ENCODE peak calls at places on chromosomes 1 and 21, in four cellular contexts. N is GM13976, D is HFF-Myc, W is body of pancreas. R is an unnamed sample.

GRCh38 chr21:25901580-25901979 is 166.8 kb downstream of the GABPA start:
- DNase-seq in N (no peak), W (no peak), D (no peak), R (no peak)

GRCh38 chr1:156368157-156368658 is 803 bp upstream of the RHBG start:
- DNase-seq in D (no peak), W (no peak), N (no peak), R (no peak)

GRCh38 chr21:34887729-34888568 is 161.2 kb downstream of the RUNX1 start:
- DNase-seq in N (peak; percentile 84), D (peak; percentile 87), W (peak; percentile 78), R (peak; percentile 91)

GRCh38 chr1:241947355-241947754 is 10.2 kb upstream of the BECN2 start:
- DNase-seq in D (no peak), W (no peak), N (no peak), R (no peak)

GRCh38 chr1:151825204-151825603 is 6.4 kb downstream of the RORC start:
- DNase-seq in N (no peak), D (no peak), W (no peak), R (no peak)

GRCh38 chr1:27504588-27505419 is 14.8 kb upstream of the WASF2 start:
- DNase-seq in N (peak; percentile 21), D (no peak), W (peak; percentile 57), R (no peak)

GRCh38 chr1:247760456-247760855 is at the start of gene OR1C1:
- DNase-seq in D (no peak), W (no peak), N (no peak), R (no peak)

GRCh38 chr1:209207701-209208286 is 375.7 kb upstream of the CAMK1G start:
- DNase-seq in D (peak; percentile 25), W (peak; percentile 65), N (peak; percentile 81), R (peak; percentile 65)

GRCh38 chr21:34651642-34652041 is 17.2 kb upstream of the CLIC6 start:
- DNase-seq in N (no peak), D (no peak), W (no peak), R (no peak)

GRCh38 chr1:23865543-23865930 is 2.6 kb downstream of the FUCA1 start:
- DNase-seq in D (peak; percentile 48), N (no peak), W (peak; percentile 13), R (peak; percentile 38)

GRCh38 chr1:2466270-2466665 is 9.8 kb upstream of the PLCH2 start:
- DNase-seq in W (no peak), N (no peak), D (no peak), R (no peak)

GRCh38 chr21:45091540-45092322 is 17.4 kb downstream of the ADARB1 start:
- DNase-seq in N (no peak), D (no peak), W (no peak), R (no peak)

GRCh38 chr1:62906428-62906886 is 122.5 kb downstream of the ATG4C start:
- DNase-seq in D (no peak), W (no peak), N (no peak), R (peak; percentile 8)

GRCh38 chr1:61692155-61692783 is 32.7 kb downstream of the TM2D1 start:
- DNase-seq in W (no peak), N (no peak), D (peak; percentile 39), R (no peak)

GRCh38 chr1:11692899-11693590 is 1.5 kb downstream of the DRAXIN start:
- DNase-seq in W (peak; percentile 29), D (peak; percentile 52), N (no peak), R (no peak)

GRCh38 chr1:11691928-11692711 is 610 bp downstream of the DRAXIN start:
- DNase-seq in D (no peak), N (no peak), W (no peak), R (no peak)

GRCh38 chr1:11691302-11691914 is at the start of gene DRAXIN:
- DNase-seq in W (no peak), N (no peak), D (no peak), R (no peak)

GRCh38 chr1:11690132-11690668 is 1.3 kb upstream of the DRAXIN start:
- DNase-seq in N (no peak), W (no peak), D (no peak), R (no peak)

GRCh38 chr1:11690669-11691301 is 725 bp upstream of the DRAXIN start:
- DNase-seq in N (no peak), D (no peak), W (no peak), R (no peak)
- TF ChIP-seq CTCF in N (no peak), D (no peak), W (no peak), R (no peak)

DNA sequence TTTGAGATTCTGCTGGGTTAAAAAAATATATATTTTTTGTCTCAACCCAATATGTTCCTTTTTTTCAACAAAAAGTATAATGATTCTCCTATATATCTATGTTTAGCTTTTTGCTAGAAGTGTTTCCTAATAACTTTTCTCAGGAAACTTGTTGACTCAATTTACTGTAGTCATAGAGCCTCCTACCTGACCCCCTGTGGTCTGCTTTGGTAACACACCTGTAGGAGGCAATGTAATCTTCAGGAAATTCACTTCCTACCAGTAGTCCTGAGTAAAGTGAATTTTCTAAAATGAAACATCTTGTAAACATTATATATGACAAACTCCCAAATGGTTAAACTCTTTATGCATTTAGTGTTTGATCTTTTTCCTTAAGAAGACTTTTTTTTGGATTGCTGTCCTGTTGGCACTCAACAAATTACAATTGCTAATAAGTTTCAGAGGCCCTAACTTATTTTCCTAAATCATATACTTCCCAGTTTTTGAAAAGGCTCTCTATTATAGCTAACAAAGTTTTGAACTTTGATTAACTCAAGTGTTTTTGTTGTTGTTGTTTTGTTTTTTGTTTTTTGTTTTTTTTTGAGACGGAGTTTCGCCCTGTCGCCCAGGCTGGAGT is 118.3 kb downstream of the OLFML2B start:
- DNase-seq in W (peak; percentile 21), D (no peak), N (peak; percentile 44), R (peak; percentile 23)
- TF ChIP-seq CTCF in W (peak; percentile 56), D (peak; percentile 39), N (peak; percentile 10), R (peak; percentile 28)

GRCh38 chr1:94540440-94541174 is 952 bp downstream of the F3 start:
- DNase-seq in W (no peak), N (no peak), D (no peak), R (no peak)

GRCh38 chr1:94535879-94536278 is 5.7 kb downstream of the F3 start:
- DNase-seq in W (no peak), D (no peak), N (no peak), R (no peak)

GRCh38 chr1:94539496-94539895 is 2.1 kb downstream of the F3 start:
- DNase-seq in W (no peak), D (no peak), N (no peak), R (no peak)

GRCh38 chr1:94537254-94537653 is 4.3 kb downstream of the F3 start:
- DNase-seq in N (no peak), W (no peak), D (no peak), R (no peak)

DNA sequence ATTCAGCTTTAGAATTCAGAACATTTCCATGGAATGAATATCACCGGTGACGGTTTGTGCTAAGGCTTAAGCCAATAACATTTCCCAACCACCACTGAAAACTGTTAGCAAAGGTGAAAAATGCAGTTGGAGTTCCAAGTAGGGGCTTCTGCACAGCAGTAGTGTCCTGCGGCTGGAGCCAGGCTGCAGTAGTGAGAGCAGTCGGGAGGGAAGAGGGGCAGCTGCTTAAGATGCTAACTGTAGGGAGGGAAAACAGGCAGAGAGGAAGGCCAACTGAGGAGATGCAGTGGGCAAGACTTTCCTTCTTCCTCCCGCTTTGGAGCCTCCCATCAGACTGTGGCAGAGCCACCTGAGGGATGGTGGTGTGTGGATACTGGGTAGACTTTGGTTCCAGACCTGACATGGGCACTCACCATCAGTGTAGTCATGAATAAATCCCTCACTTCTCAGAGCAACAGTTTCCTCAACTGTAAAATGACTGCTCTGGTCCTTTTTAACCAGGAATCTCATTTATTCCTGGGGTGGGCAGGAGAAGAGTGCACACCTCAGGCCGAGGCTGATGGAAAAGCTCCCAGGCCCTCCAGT is 3.2 kb downstream of the F3 start:
- DNase-seq in W (no peak), N (no peak), D (no peak), R (no peak)
- TF ChIP-seq CTCF in W (no peak), N (no peak), D (peak; percentile 15), R (no peak)

GRCh38 chr1:5597991-5598823 is 394.0 kb downstream of the NPHP4 start:
- DNase-seq in D (no peak), W (peak; percentile 18), N (no peak), R (no peak)
- TF ChIP-seq CTCF in D (no peak), W (no peak), N (no peak), R (no peak)

GRCh38 chr1:82775402-82776000 is 974.8 kb downstream of the ADGRL2 start:
- DNase-seq in W (peak; percentile 52), N (no peak), D (no peak), R (no peak)
- TF ChIP-seq CTCF in W (peak; percentile 50), N (peak; percentile 38), D (peak; percentile 68), R (no peak)

DNA sequence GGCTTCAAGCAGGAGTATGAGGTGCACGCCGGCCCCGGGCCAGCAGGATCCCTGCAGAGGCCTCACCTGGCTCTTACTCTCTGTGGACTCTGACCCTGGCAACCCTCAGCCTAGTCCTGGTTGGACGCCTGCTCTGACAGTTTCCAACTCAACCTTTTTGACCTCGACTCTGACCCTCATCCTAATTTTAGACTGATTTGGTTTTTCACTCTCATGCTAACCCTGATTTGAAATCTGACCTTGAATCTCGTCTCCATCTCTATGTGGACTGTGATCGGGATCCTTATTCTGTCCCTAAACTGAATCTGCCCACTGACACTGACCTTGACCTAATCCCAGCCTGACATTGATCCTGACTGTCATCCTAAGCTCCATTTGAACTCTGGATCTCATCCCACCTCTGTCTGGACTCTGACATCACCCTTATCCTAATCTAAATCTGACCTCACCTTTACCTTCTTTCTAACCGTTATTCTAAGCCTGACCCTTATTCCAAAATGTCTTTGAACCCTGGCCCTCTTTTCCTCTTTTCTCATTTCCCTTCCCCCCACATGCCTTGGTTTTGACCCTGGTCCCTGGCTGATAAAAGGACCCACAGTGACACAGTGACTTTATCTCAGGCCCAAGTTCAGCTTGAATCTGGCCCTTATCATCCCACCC is 67.8 kb downstream of the PTPRU start:
- DNase-seq in W (no peak), D (no peak), N (no peak), R (no peak)
- TF ChIP-seq CTCF in W (no peak), D (no peak), N (no peak), R (no peak)

DNA sequence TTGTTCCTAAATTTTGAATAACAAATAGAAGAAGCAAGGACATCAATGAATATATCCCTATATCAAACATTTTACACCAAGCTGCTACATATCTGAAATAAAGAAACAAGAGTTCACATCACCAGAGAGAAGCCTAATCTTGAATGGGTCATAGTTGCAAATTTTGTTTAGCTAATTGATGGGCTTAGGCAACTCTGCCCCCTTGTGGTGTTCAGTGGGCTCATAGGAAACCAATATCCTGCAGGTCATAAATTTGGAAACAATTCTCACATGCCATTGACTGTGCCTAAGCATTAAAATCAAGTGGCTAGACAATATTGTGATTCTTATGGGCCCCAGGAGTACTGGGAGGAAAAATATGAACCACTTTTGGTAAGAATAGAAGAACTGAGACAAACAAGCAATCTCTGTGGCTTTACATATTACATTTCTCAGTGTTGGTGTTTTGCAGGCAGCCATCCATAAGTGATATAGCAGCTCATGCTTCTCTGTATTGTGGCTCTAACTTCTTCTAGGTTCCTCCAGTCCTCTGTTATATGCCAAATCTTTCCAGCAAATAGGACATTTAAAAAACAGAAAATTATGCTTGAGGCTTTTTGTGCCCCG is 1262.8 kb upstream of the PRMT6 start:
- DNase-seq in N (peak; percentile 46), D (peak; percentile 0), W (peak; percentile 33), R (peak; percentile 50)
- TF ChIP-seq CTCF in N (peak; percentile 60), D (peak; percentile 31), W (peak; percentile 58), R (peak; percentile 53)

R was measured in GM20000.